ENCODE peak calls at places on chromosome 1, in six cellular contexts. One of them, this sample, is unnamed.
A peak's percentile ranks its signal among the peaks of the same experiment; 100 is the strongest.

GRCh38 chr1:213728593-213729536 is 258.9 kb upstream of the PROX1 start:
- DNase-seq in effector memory CD8-positive, alpha-beta T cell: no peak
- DNase-seq in endothelial cell of umbilical vein: no peak
- DNase-seq in endodermal cell: no peak
- DNase-seq in germinal center: no peak
- DNase-seq in amniotic epithelial cell: no peak
- DNase-seq in this sample: no peak

GRCh38 chr1:33928256-33928655 is 64.4 kb downstream of the HMGB4 start:
- DNase-seq in germinal center: no peak
- DNase-seq in endodermal cell: no peak
- DNase-seq in amniotic epithelial cell: no peak
- DNase-seq in endothelial cell of umbilical vein: no peak
- DNase-seq in effector memory CD8-positive, alpha-beta T cell: no peak
- DNase-seq in this sample: no peak

GRCh38 chr1:191022856-191023255 is 545.2 kb upstream of the BRINP3 start:
- DNase-seq in endothelial cell of umbilical vein: peak; percentile 91
- DNase-seq in effector memory CD8-positive, alpha-beta T cell: no peak
- DNase-seq in endodermal cell: no peak
- DNase-seq in amniotic epithelial cell: peak; percentile 33
- DNase-seq in germinal center: no peak
- DNase-seq in this sample: no peak

GRCh38 chr1:178939328-178939727 is 68.5 kb upstream of the ANGPTL1 start:
- DNase-seq in amniotic epithelial cell: no peak
- DNase-seq in germinal center: no peak
- DNase-seq in endodermal cell: no peak
- DNase-seq in endothelial cell of umbilical vein: no peak
- DNase-seq in effector memory CD8-positive, alpha-beta T cell: no peak
- DNase-seq in this sample: no peak

GRCh38 chr1:13730751-13731482 is 30.9 kb downstream of the PRDM2 start:
- DNase-seq in effector memory CD8-positive, alpha-beta T cell: peak; percentile 71
- DNase-seq in endodermal cell: no peak
- DNase-seq in germinal center: peak; percentile 90
- DNase-seq in amniotic epithelial cell: no peak
- DNase-seq in endothelial cell of umbilical vein: peak; percentile 20
- DNase-seq in this sample: peak; percentile 76

GRCh38 chr1:75967719-75968118 is 35.5 kb upstream of the ASB17 start:
- DNase-seq in endothelial cell of umbilical vein: no peak
- DNase-seq in germinal center: no peak
- DNase-seq in effector memory CD8-positive, alpha-beta T cell: no peak
- DNase-seq in amniotic epithelial cell: no peak
- DNase-seq in endodermal cell: no peak
- DNase-seq in this sample: no peak

GRCh38 chr1:81607086-81607485 is 193.6 kb upstream of the ADGRL2 start:
- DNase-seq in endodermal cell: no peak
- DNase-seq in germinal center: no peak
- DNase-seq in endothelial cell of umbilical vein: no peak
- DNase-seq in amniotic epithelial cell: no peak
- DNase-seq in effector memory CD8-positive, alpha-beta T cell: no peak
- DNase-seq in this sample: no peak

GRCh38 chr1:115337633-115338456 is at the start of gene NGF:
- DNase-seq in endodermal cell: peak; percentile 90
- DNase-seq in endothelial cell of umbilical vein: no peak
- DNase-seq in effector memory CD8-positive, alpha-beta T cell: no peak
- DNase-seq in amniotic epithelial cell: peak; percentile 21
- DNase-seq in germinal center: no peak
- DNase-seq in this sample: no peak

GRCh38 chr1:66251521-66251920 is 282.4 kb upstream of the SGIP1 start:
- DNase-seq in endothelial cell of umbilical vein: no peak
- DNase-seq in germinal center: no peak
- DNase-seq in endodermal cell: peak; percentile 69
- DNase-seq in amniotic epithelial cell: peak; percentile 78
- DNase-seq in effector memory CD8-positive, alpha-beta T cell: no peak
- DNase-seq in this sample: no peak

GRCh38 chr1:11044086-11044848 is 2.8 kb downstream of the MASP2 start:
- DNase-seq in endodermal cell: no peak
- DNase-seq in effector memory CD8-positive, alpha-beta T cell: no peak
- DNase-seq in amniotic epithelial cell: no peak
- DNase-seq in germinal center: no peak
- DNase-seq in endothelial cell of umbilical vein: no peak
- DNase-seq in this sample: no peak

GRCh38 chr1:119286587-119287181 is 81.9 kb upstream of the HAO2 start:
- DNase-seq in effector memory CD8-positive, alpha-beta T cell: no peak
- DNase-seq in endothelial cell of umbilical vein: peak; percentile 28
- DNase-seq in germinal center: peak; percentile 32
- DNase-seq in endodermal cell: peak; percentile 84
- DNase-seq in amniotic epithelial cell: peak; percentile 60
- DNase-seq in this sample: peak; percentile 49

GRCh38 chr1:26102046-26102925 is 9.3 kb upstream of the PDIK1L start:
- DNase-seq in germinal center: no peak
- DNase-seq in endothelial cell of umbilical vein: peak; percentile 68
- DNase-seq in effector memory CD8-positive, alpha-beta T cell: no peak
- DNase-seq in endodermal cell: no peak
- DNase-seq in amniotic epithelial cell: no peak
- DNase-seq in this sample: no peak

GRCh38 chr1:13513063-13513884 is 529 bp downstream of the LRRC38 start:
- DNase-seq in germinal center: no peak
- DNase-seq in endodermal cell: peak; percentile 86
- DNase-seq in effector memory CD8-positive, alpha-beta T cell: no peak
- DNase-seq in amniotic epithelial cell: no peak
- DNase-seq in endothelial cell of umbilical vein: no peak
- DNase-seq in this sample: no peak

GRCh38 chr1:24107462-24108225 is 4.3 kb downstream of the MYOM3 start:
- DNase-seq in effector memory CD8-positive, alpha-beta T cell: no peak
- DNase-seq in endothelial cell of umbilical vein: peak; percentile 24
- DNase-seq in amniotic epithelial cell: peak; percentile 74
- DNase-seq in endodermal cell: no peak
- DNase-seq in germinal center: no peak
- DNase-seq in this sample: no peak

GRCh38 chr1:12464627-12465056 is 153.4 kb downstream of the DHRS3 start:
- DNase-seq in endothelial cell of umbilical vein: no peak
- DNase-seq in germinal center: no peak
- DNase-seq in endodermal cell: no peak
- DNase-seq in amniotic epithelial cell: peak; percentile 96
- DNase-seq in effector memory CD8-positive, alpha-beta T cell: no peak
- DNase-seq in this sample: no peak

GRCh38 chr1:50852889-50853288 is 107.2 kb downstream of the FAF1 start:
- DNase-seq in endodermal cell: no peak
- DNase-seq in effector memory CD8-positive, alpha-beta T cell: no peak
- DNase-seq in germinal center: no peak
- DNase-seq in amniotic epithelial cell: no peak
- DNase-seq in endothelial cell of umbilical vein: no peak
- DNase-seq in this sample: no peak

GRCh38 chr1:103616362-103616761 is 865 bp upstream of the AMY2A start:
- DNase-seq in amniotic epithelial cell: no peak
- DNase-seq in germinal center: no peak
- DNase-seq in endodermal cell: no peak
- DNase-seq in endothelial cell of umbilical vein: no peak
- DNase-seq in effector memory CD8-positive, alpha-beta T cell: no peak
- DNase-seq in this sample: no peak

GRCh38 chr1:37177230-37177864 is 143.0 kb upstream of the GRIK3 start:
- DNase-seq in amniotic epithelial cell: no peak
- DNase-seq in endodermal cell: peak; percentile 90
- DNase-seq in effector memory CD8-positive, alpha-beta T cell: no peak
- DNase-seq in endothelial cell of umbilical vein: peak; percentile 21
- DNase-seq in germinal center: peak; percentile 9
- DNase-seq in this sample: peak; percentile 32

GRCh38 chr1:247146671-247147070 is 25.1 kb downstream of the ZNF124 start:
- DNase-seq in effector memory CD8-positive, alpha-beta T cell: no peak
- DNase-seq in amniotic epithelial cell: no peak
- DNase-seq in germinal center: peak; percentile 11
- DNase-seq in endothelial cell of umbilical vein: no peak
- DNase-seq in endodermal cell: no peak
- DNase-seq in this sample: no peak

GRCh38 chr1:31460027-31460426 is 47.0 kb downstream of the SERINC2 start:
- DNase-seq in endothelial cell of umbilical vein: no peak
- DNase-seq in endodermal cell: peak; percentile 67
- DNase-seq in amniotic epithelial cell: peak; percentile 28
- DNase-seq in germinal center: no peak
- DNase-seq in effector memory CD8-positive, alpha-beta T cell: no peak
- DNase-seq in this sample: no peak

GRCh38 chr1:24987875-24988559 is 57.9 kb upstream of the RUNX3 start:
- DNase-seq in amniotic epithelial cell: no peak
- DNase-seq in germinal center: peak; percentile 18
- DNase-seq in effector memory CD8-positive, alpha-beta T cell: no peak
- DNase-seq in endodermal cell: no peak
- DNase-seq in endothelial cell of umbilical vein: no peak
- DNase-seq in this sample: peak; percentile 52

This sample was measured in GM13977.